ENCODE peak calls at places on chromosomes 13 and 19, in nine cellular contexts. One of them, this sample, is unnamed.

GRCh38 chr13:68099616-68100015 is 869.5 kb upstream of the PCDH9 start:
- DNase-seq in tibial artery: no peak
- DNase-seq in IMR-90: peak; percentile 17
- DNase-seq in NB4: no peak
- DNase-seq in body of pancreas: no peak
- DNase-seq in activated B cell treated with CpG ODN at 0.5 μM for 24 hours: no peak
- DNase-seq in colonic mucosa: no peak
- DNase-seq in AG04449: no peak
- DNase-seq in progenitor cell of endocrine pancreas: no peak
- DNase-seq in this sample: no peak

GRCh38 chr13:72198042-72198441 is 331.0 kb upstream of the DACH1 start:
- DNase-seq in tibial artery: no peak
- DNase-seq in IMR-90: no peak
- DNase-seq in NB4: no peak
- DNase-seq in body of pancreas: no peak
- DNase-seq in activated B cell treated with CpG ODN at 0.5 μM for 24 hours: no peak
- DNase-seq in colonic mucosa: no peak
- DNase-seq in AG04449: no peak
- DNase-seq in progenitor cell of endocrine pancreas: no peak
- DNase-seq in this sample: no peak

GRCh38 chr13:36418022-36418805 is 14.1 kb upstream of the CCNA1 start:
- DNase-seq in tibial artery: no peak
- DNase-seq in IMR-90: peak; percentile 58
- DNase-seq in NB4: peak; percentile 97
- DNase-seq in body of pancreas: no peak
- DNase-seq in activated B cell treated with CpG ODN at 0.5 μM for 24 hours: no peak
- DNase-seq in colonic mucosa: no peak
- DNase-seq in AG04449: no peak
- DNase-seq in progenitor cell of endocrine pancreas: no peak
- DNase-seq in this sample: no peak

GRCh38 chr19:50203281-50204080 is at the start of gene MYH14:
- DNase-seq in tibial artery: no peak
- DNase-seq in IMR-90: no peak
- DNase-seq in NB4: no peak
- DNase-seq in body of pancreas: peak; percentile 96
- DNase-seq in activated B cell treated with CpG ODN at 0.5 μM for 24 hours: no peak
- DNase-seq in colonic mucosa: peak; percentile 91
- DNase-seq in AG04449: no peak
- DNase-seq in progenitor cell of endocrine pancreas: peak; percentile 93
- DNase-seq in this sample: no peak

GRCh38 chr19:55590621-55591020 is 8.7 kb downstream of the FIZ1 start:
- DNase-seq in tibial artery: no peak
- DNase-seq in IMR-90: no peak
- DNase-seq in NB4: peak; percentile 25
- DNase-seq in body of pancreas: no peak
- DNase-seq in activated B cell treated with CpG ODN at 0.5 μM for 24 hours: no peak
- DNase-seq in colonic mucosa: peak; percentile 45
- DNase-seq in AG04449: no peak
- DNase-seq in progenitor cell of endocrine pancreas: no peak
- DNase-seq in this sample: no peak

GRCh38 chr13:94987081-94987480 is 274.7 kb upstream of the SOX21 start:
- DNase-seq in tibial artery: no peak
- DNase-seq in IMR-90: no peak
- DNase-seq in NB4: no peak
- DNase-seq in body of pancreas: no peak
- DNase-seq in activated B cell treated with CpG ODN at 0.5 μM for 24 hours: no peak
- DNase-seq in colonic mucosa: no peak
- DNase-seq in AG04449: no peak
- DNase-seq in progenitor cell of endocrine pancreas: no peak
- DNase-seq in this sample: no peak

GRCh38 chr13:84455143-84455905 is 573.0 kb upstream of the SLITRK1 start:
- DNase-seq in tibial artery: no peak
- DNase-seq in IMR-90: no peak
- DNase-seq in NB4: peak; percentile 12
- DNase-seq in body of pancreas: no peak
- DNase-seq in activated B cell treated with CpG ODN at 0.5 μM for 24 hours: no peak
- DNase-seq in colonic mucosa: no peak
- DNase-seq in AG04449: no peak
- DNase-seq in progenitor cell of endocrine pancreas: no peak
- DNase-seq in this sample: no peak

GRCh38 chr19:54937926-54938325 is 9.4 kb downstream of the NLRP7 start:
- DNase-seq in tibial artery: no peak
- DNase-seq in IMR-90: no peak
- DNase-seq in NB4: no peak
- DNase-seq in body of pancreas: no peak
- DNase-seq in activated B cell treated with CpG ODN at 0.5 μM for 24 hours: no peak
- DNase-seq in colonic mucosa: no peak
- DNase-seq in AG04449: no peak
- DNase-seq in progenitor cell of endocrine pancreas: no peak
- DNase-seq in this sample: peak; percentile 78

GRCh38 chr19:55598719-55599467 is 424 bp downstream of the FIZ1 start:
- DNase-seq in tibial artery: peak; percentile 96
- DNase-seq in IMR-90: peak; percentile 96
- DNase-seq in NB4: peak; percentile 91
- DNase-seq in body of pancreas: peak; percentile 92
- DNase-seq in activated B cell treated with CpG ODN at 0.5 μM for 24 hours: peak; percentile 95
- DNase-seq in colonic mucosa: peak; percentile 96
- DNase-seq in AG04449: peak; percentile 74
- DNase-seq in progenitor cell of endocrine pancreas: peak; percentile 92
- DNase-seq in this sample: peak; percentile 88

GRCh38 chr13:61765181-61765742 is 349.6 kb upstream of the PCDH20 start:
- DNase-seq in tibial artery: no peak
- DNase-seq in IMR-90: no peak
- DNase-seq in NB4: no peak
- DNase-seq in body of pancreas: no peak
- DNase-seq in activated B cell treated with CpG ODN at 0.5 μM for 24 hours: no peak
- DNase-seq in colonic mucosa: no peak
- DNase-seq in AG04449: no peak
- DNase-seq in progenitor cell of endocrine pancreas: no peak
- DNase-seq in this sample: no peak

GRCh38 chr13:104993708-104994107 is 1541.8 kb downstream of the EFNB2 start:
- DNase-seq in tibial artery: no peak
- DNase-seq in IMR-90: no peak
- DNase-seq in NB4: no peak
- DNase-seq in body of pancreas: no peak
- DNase-seq in activated B cell treated with CpG ODN at 0.5 μM for 24 hours: no peak
- DNase-seq in colonic mucosa: no peak
- DNase-seq in AG04449: no peak
- DNase-seq in progenitor cell of endocrine pancreas: no peak
- DNase-seq in this sample: no peak

GRCh38 chr19:33477781-33478180 is 43.8 kb downstream of the PEPD start:
- DNase-seq in tibial artery: peak; percentile 5
- DNase-seq in IMR-90: peak; percentile 21
- DNase-seq in NB4: no peak
- DNase-seq in body of pancreas: no peak
- DNase-seq in activated B cell treated with CpG ODN at 0.5 μM for 24 hours: no peak
- DNase-seq in colonic mucosa: no peak
- DNase-seq in AG04449: no peak
- DNase-seq in progenitor cell of endocrine pancreas: no peak
- DNase-seq in this sample: no peak

GRCh38 chr19:5826531-5827341 is 12.8 kb downstream of the FUT6 start:
- DNase-seq in tibial artery: no peak
- DNase-seq in IMR-90: no peak
- DNase-seq in NB4: peak; percentile 40
- DNase-seq in body of pancreas: peak; percentile 89
- DNase-seq in activated B cell treated with CpG ODN at 0.5 μM for 24 hours: no peak
- DNase-seq in colonic mucosa: peak; percentile 90
- DNase-seq in AG04449: no peak
- DNase-seq in progenitor cell of endocrine pancreas: no peak
- DNase-seq in this sample: peak; percentile 45

GRCh38 chr13:49996166-49996915 is 501 bp upstream of the TRIM13 start:
- DNase-seq in tibial artery: peak; percentile 96
- DNase-seq in IMR-90: peak; percentile 90
- DNase-seq in NB4: peak; percentile 98
- DNase-seq in body of pancreas: peak; percentile 93
- DNase-seq in activated B cell treated with CpG ODN at 0.5 μM for 24 hours: peak; percentile 87
- DNase-seq in colonic mucosa: peak; percentile 93
- DNase-seq in AG04449: no peak
- DNase-seq in progenitor cell of endocrine pancreas: peak; percentile 88
- DNase-seq in this sample: peak; percentile 92

GRCh38 chr19:14472202-14472961 is 2.8 kb downstream of the PTGER1 start:
- DNase-seq in tibial artery: peak; percentile 79
- DNase-seq in IMR-90: peak; percentile 18
- DNase-seq in NB4: peak; percentile 92
- DNase-seq in body of pancreas: peak; percentile 60
- DNase-seq in activated B cell treated with CpG ODN at 0.5 μM for 24 hours: peak; percentile 87
- DNase-seq in colonic mucosa: peak; percentile 85
- DNase-seq in AG04449: no peak
- DNase-seq in progenitor cell of endocrine pancreas: peak; percentile 88
- DNase-seq in this sample: peak; percentile 92

GRCh38 chr13:114244637-114245036 is 9.9 kb downstream of the CDC16 start:
- DNase-seq in tibial artery: no peak
- DNase-seq in IMR-90: no peak
- DNase-seq in NB4: no peak
- DNase-seq in body of pancreas: no peak
- DNase-seq in activated B cell treated with CpG ODN at 0.5 μM for 24 hours: no peak
- DNase-seq in colonic mucosa: no peak
- DNase-seq in AG04449: no peak
- DNase-seq in progenitor cell of endocrine pancreas: no peak
- DNase-seq in this sample: no peak

GRCh38 chr19:19627716-19628498 is at the start of gene LPAR2:
- DNase-seq in tibial artery: no peak
- DNase-seq in IMR-90: no peak
- DNase-seq in NB4: no peak
- DNase-seq in body of pancreas: peak; percentile 76
- DNase-seq in activated B cell treated with CpG ODN at 0.5 μM for 24 hours: peak; percentile 81
- DNase-seq in colonic mucosa: peak; percentile 76
- DNase-seq in AG04449: no peak
- DNase-seq in progenitor cell of endocrine pancreas: peak; percentile 71
- DNase-seq in this sample: peak; percentile 96

GRCh38 chr19:6091771-6092291 is 18.5 kb downstream of the RFX2 start:
- DNase-seq in tibial artery: no peak
- DNase-seq in IMR-90: peak; percentile 69
- DNase-seq in NB4: no peak
- DNase-seq in body of pancreas: no peak
- DNase-seq in activated B cell treated with CpG ODN at 0.5 μM for 24 hours: no peak
- DNase-seq in colonic mucosa: peak; percentile 74
- DNase-seq in AG04449: no peak
- DNase-seq in progenitor cell of endocrine pancreas: no peak
- DNase-seq in this sample: no peak

GRCh38 chr19:3162418-3163229 is 15.9 kb upstream of the S1PR4 start:
- DNase-seq in tibial artery: peak; percentile 65
- DNase-seq in IMR-90: no peak
- DNase-seq in NB4: peak; percentile 39
- DNase-seq in body of pancreas: no peak
- DNase-seq in activated B cell treated with CpG ODN at 0.5 μM for 24 hours: no peak
- DNase-seq in colonic mucosa: no peak
- DNase-seq in AG04449: no peak
- DNase-seq in progenitor cell of endocrine pancreas: no peak
- DNase-seq in this sample: no peak

GRCh38 chr13:114041493-114041892 is 67.6 kb upstream of the C13orf46 start:
- DNase-seq in tibial artery: no peak
- DNase-seq in IMR-90: no peak
- DNase-seq in NB4: no peak
- DNase-seq in body of pancreas: no peak
- DNase-seq in activated B cell treated with CpG ODN at 0.5 μM for 24 hours: no peak
- DNase-seq in colonic mucosa: no peak
- DNase-seq in AG04449: no peak
- DNase-seq in progenitor cell of endocrine pancreas: no peak
- DNase-seq in this sample: no peak

GRCh38 chr13:39132286-39132685 is 94.0 kb downstream of the NHLRC3 start:
- DNase-seq in tibial artery: no peak
- DNase-seq in IMR-90: no peak
- DNase-seq in NB4: no peak
- DNase-seq in body of pancreas: no peak
- DNase-seq in activated B cell treated with CpG ODN at 0.5 μM for 24 hours: no peak
- DNase-seq in colonic mucosa: no peak
- DNase-seq in AG04449: no peak
- DNase-seq in progenitor cell of endocrine pancreas: no peak
- DNase-seq in this sample: no peak

GRCh38 chr13:37906880-37907279 is 37.3 kb upstream of the TRPC4 start:
- DNase-seq in tibial artery: no peak
- DNase-seq in IMR-90: no peak
- DNase-seq in NB4: no peak
- DNase-seq in body of pancreas: no peak
- DNase-seq in activated B cell treated with CpG ODN at 0.5 μM for 24 hours: no peak
- DNase-seq in colonic mucosa: no peak
- DNase-seq in AG04449: no peak
- DNase-seq in progenitor cell of endocrine pancreas: no peak
- DNase-seq in this sample: no peak

GRCh38 chr19:29775575-29775900 is 36.3 kb upstream of the CCNE1 start:
- DNase-seq in tibial artery: no peak
- DNase-seq in IMR-90: no peak
- DNase-seq in NB4: no peak
- DNase-seq in body of pancreas: no peak
- DNase-seq in activated B cell treated with CpG ODN at 0.5 μM for 24 hours: no peak
- DNase-seq in colonic mucosa: no peak
- DNase-seq in AG04449: no peak
- DNase-seq in progenitor cell of endocrine pancreas: no peak
- DNase-seq in this sample: no peak
- TF ChIP-seq CTCF in tibial artery: no peak
- TF ChIP-seq CTCF in IMR-90: no peak
- TF ChIP-seq CTCF in NB4: no peak
- TF ChIP-seq CTCF in body of pancreas: no peak
- TF ChIP-seq CTCF in activated B cell treated with CpG ODN at 0.5 μM for 24 hours: no peak
- TF ChIP-seq CTCF in colonic mucosa: no peak
- TF ChIP-seq CTCF in AG04449: no peak
- TF ChIP-seq CTCF in progenitor cell of endocrine pancreas: no peak
- TF ChIP-seq CTCF in this sample: no peak

GRCh38 chr13:41428155-41428554 is 29.2 kb upstream of the RGCC start:
- DNase-seq in tibial artery: no peak
- DNase-seq in IMR-90: no peak
- DNase-seq in NB4: no peak
- DNase-seq in body of pancreas: no peak
- DNase-seq in activated B cell treated with CpG ODN at 0.5 μM for 24 hours: no peak
- DNase-seq in colonic mucosa: peak; percentile 20
- DNase-seq in AG04449: no peak
- DNase-seq in progenitor cell of endocrine pancreas: no peak
- DNase-seq in this sample: peak; percentile 24
- TF ChIP-seq CTCF in tibial artery: no peak
- TF ChIP-seq CTCF in IMR-90: peak; percentile 31
- TF ChIP-seq CTCF in NB4: no peak
- TF ChIP-seq CTCF in body of pancreas: no peak
- TF ChIP-seq CTCF in activated B cell treated with CpG ODN at 0.5 μM for 24 hours: no peak
- TF ChIP-seq CTCF in colonic mucosa: no peak
- TF ChIP-seq CTCF in AG04449: no peak
- TF ChIP-seq CTCF in progenitor cell of endocrine pancreas: no peak
- TF ChIP-seq CTCF in this sample: peak; percentile 39

DNA sequence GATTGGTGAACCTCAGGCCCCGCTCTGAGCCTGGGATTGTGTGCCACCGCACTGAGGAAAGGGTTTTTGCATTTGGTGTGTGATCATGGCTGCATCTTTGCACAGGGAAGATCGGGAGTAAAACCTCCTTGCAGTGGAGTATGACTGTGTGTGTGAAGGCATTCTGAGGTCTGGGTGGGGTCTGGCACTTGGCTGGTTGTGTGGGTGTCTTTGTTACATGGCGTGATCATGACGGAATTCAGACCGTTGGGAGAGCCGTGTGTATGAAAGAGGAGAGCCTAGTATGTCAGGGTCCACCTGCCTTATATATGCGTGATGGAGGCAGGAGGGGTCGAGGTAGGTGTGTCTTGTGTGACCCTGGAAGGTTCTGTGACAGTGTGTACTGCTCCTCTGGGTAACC is 740 bp upstream of the BEST2 start:
- DNase-seq in tibial artery: no peak
- DNase-seq in IMR-90: peak; percentile 8
- DNase-seq in NB4: no peak
- DNase-seq in body of pancreas: no peak
- DNase-seq in activated B cell treated with CpG ODN at 0.5 μM for 24 hours: no peak
- DNase-seq in colonic mucosa: no peak
- DNase-seq in AG04449: no peak
- DNase-seq in progenitor cell of endocrine pancreas: no peak
- DNase-seq in this sample: no peak
- TF ChIP-seq CTCF in tibial artery: no peak
- TF ChIP-seq CTCF in IMR-90: no peak
- TF ChIP-seq CTCF in NB4: no peak
- TF ChIP-seq CTCF in body of pancreas: no peak
- TF ChIP-seq CTCF in activated B cell treated with CpG ODN at 0.5 μM for 24 hours: no peak
- TF ChIP-seq CTCF in colonic mucosa: no peak
- TF ChIP-seq CTCF in AG04449: no peak
- TF ChIP-seq CTCF in progenitor cell of endocrine pancreas: no peak
- TF ChIP-seq CTCF in this sample: no peak

GRCh38 chr19:2110822-2111221 is 14.1 kb downstream of the IZUMO4 start:
- DNase-seq in tibial artery: no peak
- DNase-seq in IMR-90: no peak
- DNase-seq in NB4: no peak
- DNase-seq in body of pancreas: no peak
- DNase-seq in activated B cell treated with CpG ODN at 0.5 μM for 24 hours: no peak
- DNase-seq in colonic mucosa: no peak
- DNase-seq in AG04449: no peak
- DNase-seq in progenitor cell of endocrine pancreas: no peak
- DNase-seq in this sample: no peak
- TF ChIP-seq CTCF in tibial artery: no peak
- TF ChIP-seq CTCF in IMR-90: no peak
- TF ChIP-seq CTCF in NB4: no peak
- TF ChIP-seq CTCF in body of pancreas: no peak
- TF ChIP-seq CTCF in activated B cell treated with CpG ODN at 0.5 μM for 24 hours: no peak
- TF ChIP-seq CTCF in colonic mucosa: no peak
- TF ChIP-seq CTCF in AG04449: no peak
- TF ChIP-seq CTCF in progenitor cell of endocrine pancreas: peak; percentile 15
- TF ChIP-seq CTCF in this sample: peak; percentile 13

This sample was measured in GM10248.